ENCODE peak calls at places on chromosomes 1 and 21, in ten cellular contexts. B is cardiac fibroblast; Y is CD8-positive, alpha-beta memory T cell; I is activated T-cell treated with anti-CD3 and anti-CD28 coated beads, Interleukin-2, amount 50 U/mL, for 4 hours; L is amniotic stem cell; J is MG63; C is stimulated activated CD4-positive, alpha-beta T cell treated with anti-CD3 and anti-CD28 coated beads, TNF-alpha, amount 100 ng/mL, for 24 hours; M is pulmonary artery endothelial cell; V is GM06990; K is PC-3. Q is an unnamed sample.

GRCh38 chr21:27101533-27101932 is 134.6 kb upstream of the ADAMTS5 start:
- DNase-seq in B (no peak), Y (no peak), I (no peak), L (no peak), J (no peak), C (no peak), M (no peak), V (no peak), K (no peak), Q (no peak)

GRCh38 chr1:65470766-65471165 is 50.3 kb downstream of the LEPR start:
- DNase-seq in B (peak; percentile 44), Y (no peak), I (no peak), L (no peak), J (no peak), C (no peak), M (no peak), V (no peak), K (no peak), Q (no peak)

GRCh38 chr1:23497777-23498439 is 13.9 kb upstream of the ASAP3 start:
- DNase-seq in B (no peak), Y (no peak), I (no peak), L (no peak), J (no peak), C (no peak), M (no peak), V (no peak), K (no peak), Q (no peak)

GRCh38 chr1:245345191-245345884 is 190.6 kb downstream of the KIF26B start:
- DNase-seq in B (no peak), Y (no peak), I (no peak), L (no peak), J (no peak), C (no peak), M (no peak), V (no peak), K (no peak), Q (no peak)

GRCh38 chr1:115239148-115239820 is 98.8 kb downstream of the NGF start:
- DNase-seq in B (peak; percentile 56), Y (no peak), I (no peak), L (peak; percentile 54), J (peak; percentile 94), C (no peak), M (no peak), V (no peak), K (no peak), Q (no peak)

GRCh38 chr1:61482170-61482569 is 242.8 kb downstream of the TM2D1 start:
- DNase-seq in B (peak; percentile 11), Y (no peak), I (no peak), L (no peak), J (no peak), C (no peak), M (no peak), V (no peak), K (no peak), Q (no peak)

GRCh38 chr1:108865316-108865910 is 8.5 kb upstream of the AKNAD1 start:
- DNase-seq in B (no peak), Y (no peak), I (no peak), L (no peak), J (no peak), C (no peak), M (no peak), V (no peak), K (no peak), Q (no peak)

GRCh38 chr1:47686731-47687617 is 249.1 kb downstream of the FOXD2 start:
- DNase-seq in B (no peak), Y (no peak), I (no peak), L (no peak), J (no peak), C (no peak), M (no peak), V (no peak), K (no peak), Q (no peak)

GRCh38 chr1:88878731-88879130 is 12.6 kb downstream of the GTF2B start:
- DNase-seq in B (no peak), Y (no peak), I (no peak), L (no peak), J (no peak), C (no peak), M (no peak), V (no peak), K (peak; percentile 55), Q (no peak)

GRCh38 chr1:167524651-167525050 is 6.3 kb upstream of the CD247 start:
- DNase-seq in B (no peak), Y (no peak), I (no peak), L (no peak), J (no peak), C (no peak), M (no peak), V (no peak), K (no peak), Q (peak; percentile 41)

GRCh38 chr1:84653130-84653680 is 37.1 kb downstream of the SSX2IP start:
- DNase-seq in B (peak; percentile 11), Y (no peak), I (no peak), L (no peak), J (peak; percentile 2), C (no peak), M (no peak), V (no peak), K (peak; percentile 47), Q (no peak)

GRCh38 chr1:31696246-31696645 is 7.6 kb downstream of the COL16A1 start:
- DNase-seq in B (no peak), Y (no peak), I (no peak), L (no peak), J (no peak), C (no peak), M (no peak), V (no peak), K (no peak), Q (peak; percentile 84)

GRCh38 chr1:21879928-21880618 is 57.0 kb downstream of the HSPG2 start:
- DNase-seq in B (no peak), Y (no peak), I (no peak), L (no peak), J (no peak), C (no peak), M (no peak), V (no peak), K (no peak), Q (no peak)

GRCh38 chr21:42219606-42220137 is 732 bp downstream of the ABCG1 start:
- DNase-seq in B (no peak), Y (peak; percentile 16), I (no peak), L (no peak), J (no peak), C (no peak), M (no peak), V (no peak), K (no peak), Q (no peak)

GRCh38 chr1:230915079-230915478 is 46.8 kb upstream of the C1orf198 start:
- DNase-seq in B (no peak), Y (no peak), I (no peak), L (no peak), J (no peak), C (no peak), M (no peak), V (no peak), K (no peak), Q (no peak)

Q was measured in hippocampal formation.